ENCODE peak calls at places on chromosomes 6 and 20, in ten cellular contexts. One of them, this sample, is unnamed.

GRCh38 chr6:127968394-127968793 is 67.5 kb upstream of the THEMIS start:
- DNase-seq in dermis blood vessel endothelial cell: no peak
- DNase-seq in endothelial cell: no peak
- DNase-seq in body of pancreas: no peak
- DNase-seq in fibroblast of pulmonary artery: no peak
- DNase-seq in hepatic stellate cell: no peak
- DNase-seq in foreskin fibroblast: no peak
- DNase-seq in neural crest cell: no peak
- DNase-seq in H7: no peak
- DNase-seq in fibroblast of lung: no peak
- DNase-seq in this sample: no peak

GRCh38 chr6:132888701-132889100 is 74.3 kb downstream of the RPS12 start:
- DNase-seq in foreskin fibroblast: peak; percentile 20
- DNase-seq in fibroblast of pulmonary artery: no peak
- DNase-seq in endothelial cell: no peak
- DNase-seq in fibroblast of lung: peak; percentile 58
- DNase-seq in body of pancreas: no peak
- DNase-seq in neural crest cell: no peak
- DNase-seq in H7: no peak
- DNase-seq in hepatic stellate cell: no peak
- DNase-seq in dermis blood vessel endothelial cell: no peak
- DNase-seq in this sample: no peak

GRCh38 chr6:90940812-90941481 is 354.1 kb upstream of the MAP3K7 start:
- DNase-seq in foreskin fibroblast: no peak
- DNase-seq in hepatic stellate cell: peak; percentile 4
- DNase-seq in dermis blood vessel endothelial cell: peak; percentile 72
- DNase-seq in fibroblast of pulmonary artery: peak; percentile 78
- DNase-seq in endothelial cell: no peak
- DNase-seq in fibroblast of lung: peak; percentile 80
- DNase-seq in neural crest cell: no peak
- DNase-seq in H7: peak; percentile 22
- DNase-seq in body of pancreas: no peak
- DNase-seq in this sample: no peak

GRCh38 chr20:44218441-44218840 is 7.9 kb upstream of the OSER1 start:
- DNase-seq in foreskin fibroblast: no peak
- DNase-seq in body of pancreas: no peak
- DNase-seq in fibroblast of lung: no peak
- DNase-seq in endothelial cell: no peak
- DNase-seq in dermis blood vessel endothelial cell: no peak
- DNase-seq in neural crest cell: no peak
- DNase-seq in H7: no peak
- DNase-seq in hepatic stellate cell: no peak
- DNase-seq in fibroblast of pulmonary artery: no peak
- DNase-seq in this sample: peak; percentile 47

GRCh38 chr6:115643762-115644161 is 416.9 kb downstream of the FRK start:
- DNase-seq in foreskin fibroblast: peak; percentile 25
- DNase-seq in body of pancreas: no peak
- DNase-seq in endothelial cell: no peak
- DNase-seq in fibroblast of pulmonary artery: peak; percentile 36
- DNase-seq in hepatic stellate cell: no peak
- DNase-seq in dermis blood vessel endothelial cell: no peak
- DNase-seq in fibroblast of lung: peak; percentile 36
- DNase-seq in neural crest cell: no peak
- DNase-seq in H7: no peak
- DNase-seq in this sample: no peak

GRCh38 chr20:19341348-19342053 is 129.1 kb downstream of the SLC24A3 start:
- DNase-seq in body of pancreas: no peak
- DNase-seq in foreskin fibroblast: no peak
- DNase-seq in fibroblast of lung: no peak
- DNase-seq in neural crest cell: no peak
- DNase-seq in fibroblast of pulmonary artery: no peak
- DNase-seq in dermis blood vessel endothelial cell: no peak
- DNase-seq in endothelial cell: no peak
- DNase-seq in hepatic stellate cell: no peak
- DNase-seq in H7: no peak
- DNase-seq in this sample: no peak

GRCh38 chr6:44104661-44105060 is 22.6 kb downstream of the MRPL14 start:
- DNase-seq in neural crest cell: no peak
- DNase-seq in hepatic stellate cell: no peak
- DNase-seq in body of pancreas: no peak
- DNase-seq in dermis blood vessel endothelial cell: peak; percentile 99
- DNase-seq in fibroblast of pulmonary artery: peak; percentile 70
- DNase-seq in foreskin fibroblast: no peak
- DNase-seq in H7: no peak
- DNase-seq in endothelial cell: no peak
- DNase-seq in fibroblast of lung: no peak
- DNase-seq in this sample: no peak

GRCh38 chr6:118377711-118378414 is 170.2 kb upstream of the PLN start:
- DNase-seq in hepatic stellate cell: no peak
- DNase-seq in dermis blood vessel endothelial cell: no peak
- DNase-seq in fibroblast of pulmonary artery: no peak
- DNase-seq in neural crest cell: no peak
- DNase-seq in endothelial cell: no peak
- DNase-seq in body of pancreas: no peak
- DNase-seq in fibroblast of lung: no peak
- DNase-seq in foreskin fibroblast: no peak
- DNase-seq in H7: peak; percentile 51
- DNase-seq in this sample: no peak

GRCh38 chr20:64240243-64241015 is 15.1 kb upstream of the PCMTD2 start:
- DNase-seq in dermis blood vessel endothelial cell: no peak
- DNase-seq in neural crest cell: no peak
- DNase-seq in endothelial cell: no peak
- DNase-seq in fibroblast of lung: no peak
- DNase-seq in hepatic stellate cell: no peak
- DNase-seq in foreskin fibroblast: no peak
- DNase-seq in body of pancreas: no peak
- DNase-seq in H7: peak; percentile 40
- DNase-seq in fibroblast of pulmonary artery: no peak
- DNase-seq in this sample: no peak